ENCODE peak calls at places on chromosomes 13 and 19, in six cellular contexts. One of them, this sample, is unnamed.

GRCh38 chr13:110327036-110327790 is 20.1 kb downstream of the COL4A2 start:
- DNase-seq in H1: no peak
- DNase-seq in IMR-90: no peak
- DNase-seq in neuronal stem cell: no peak
- DNase-seq in mesendoderm: peak; percentile 75
- DNase-seq in trophoblast cell: no peak
- DNase-seq in this sample: no peak

GRCh38 chr19:1214862-1215731 is 9.5 kb downstream of the STK11 start:
- DNase-seq in H1: no peak
- DNase-seq in IMR-90: no peak
- DNase-seq in neuronal stem cell: no peak
- DNase-seq in mesendoderm: no peak
- DNase-seq in trophoblast cell: peak; percentile 69
- DNase-seq in this sample: no peak

GRCh38 chr13:63979951-63980350 is 2564.3 kb upstream of the PCDH20 start:
- DNase-seq in H1: no peak
- DNase-seq in IMR-90: no peak
- DNase-seq in neuronal stem cell: no peak
- DNase-seq in mesendoderm: no peak
- DNase-seq in trophoblast cell: no peak
- DNase-seq in this sample: no peak

GRCh38 chr19:48512504-48513288 is 1.1 kb upstream of the LMTK3 start:
- DNase-seq in H1: no peak
- DNase-seq in IMR-90: no peak
- DNase-seq in neuronal stem cell: no peak
- DNase-seq in mesendoderm: no peak
- DNase-seq in trophoblast cell: no peak
- DNase-seq in this sample: no peak

GRCh38 chr19:45442927-45443461 is 19.3 kb upstream of the ERCC1 start:
- DNase-seq in H1: no peak
- DNase-seq in IMR-90: peak; percentile 59
- DNase-seq in neuronal stem cell: no peak
- DNase-seq in mesendoderm: peak; percentile 97
- DNase-seq in trophoblast cell: peak; percentile 99
- DNase-seq in this sample: peak; percentile 83

GRCh38 chr19:9871626-9872338 is 36.7 kb downstream of the PIN1 start:
- DNase-seq in H1: no peak
- DNase-seq in IMR-90: no peak
- DNase-seq in neuronal stem cell: no peak
- DNase-seq in mesendoderm: no peak
- DNase-seq in trophoblast cell: no peak
- DNase-seq in this sample: no peak

GRCh38 chr13:50170447-50171037 is 155.3 kb downstream of the KCNRG start:
- DNase-seq in H1: no peak
- DNase-seq in IMR-90: peak; percentile 21
- DNase-seq in neuronal stem cell: no peak
- DNase-seq in mesendoderm: no peak
- DNase-seq in trophoblast cell: no peak
- DNase-seq in this sample: no peak

GRCh38 chr13:76692326-76692725 is 193.9 kb downstream of the KCTD12 start:
- DNase-seq in H1: no peak
- DNase-seq in IMR-90: no peak
- DNase-seq in neuronal stem cell: no peak
- DNase-seq in mesendoderm: no peak
- DNase-seq in trophoblast cell: no peak
- DNase-seq in this sample: no peak

GRCh38 chr13:101596803-101597202 is 144.3 kb downstream of the ITGBL1 start:
- DNase-seq in H1: no peak
- DNase-seq in IMR-90: no peak
- DNase-seq in neuronal stem cell: no peak
- DNase-seq in mesendoderm: no peak
- DNase-seq in trophoblast cell: no peak
- DNase-seq in this sample: no peak

GRCh38 chr13:24459234-24459633 is 53.3 kb downstream of the PARP4 start:
- DNase-seq in H1: no peak
- DNase-seq in IMR-90: peak; percentile 90
- DNase-seq in neuronal stem cell: no peak
- DNase-seq in mesendoderm: no peak
- DNase-seq in trophoblast cell: no peak
- DNase-seq in this sample: peak; percentile 61

GRCh38 chr13:32938907-32939306 is 77.3 kb upstream of the KL start:
- DNase-seq in H1: no peak
- DNase-seq in IMR-90: peak; percentile 61
- DNase-seq in neuronal stem cell: no peak
- DNase-seq in mesendoderm: peak; percentile 9
- DNase-seq in trophoblast cell: peak; percentile 11
- DNase-seq in this sample: peak; percentile 55

GRCh38 chr19:33257828-33258227 is 32.2 kb upstream of the SLC7A10 start:
- DNase-seq in H1: no peak
- DNase-seq in IMR-90: no peak
- DNase-seq in neuronal stem cell: no peak
- DNase-seq in mesendoderm: no peak
- DNase-seq in trophoblast cell: no peak
- DNase-seq in this sample: no peak

GRCh38 chr19:49848938-49849337 is 2.0 kb upstream of the PTOV1 start:
- DNase-seq in H1: no peak
- DNase-seq in IMR-90: no peak
- DNase-seq in neuronal stem cell: no peak
- DNase-seq in mesendoderm: no peak
- DNase-seq in trophoblast cell: no peak
- DNase-seq in this sample: no peak

GRCh38 chr19:49850221-49850486 is 805 bp upstream of the PTOV1 start:
- DNase-seq in H1: no peak
- DNase-seq in IMR-90: no peak
- DNase-seq in neuronal stem cell: no peak
- DNase-seq in mesendoderm: no peak
- DNase-seq in trophoblast cell: no peak
- DNase-seq in this sample: no peak

GRCh38 chr19:49847731-49848696 is 2.9 kb upstream of the PTOV1 start:
- DNase-seq in H1: no peak
- DNase-seq in IMR-90: peak; percentile 91
- DNase-seq in neuronal stem cell: no peak
- DNase-seq in mesendoderm: no peak
- DNase-seq in trophoblast cell: no peak
- DNase-seq in this sample: peak; percentile 94

GRCh38 chr19:49850487-49851342 is at the start of gene PTOV1:
- DNase-seq in H1: peak; percentile 51
- DNase-seq in IMR-90: peak; percentile 91
- DNase-seq in neuronal stem cell: peak; percentile 92
- DNase-seq in mesendoderm: peak; percentile 96
- DNase-seq in trophoblast cell: peak; percentile 93
- DNase-seq in this sample: peak; percentile 94

DNA sequence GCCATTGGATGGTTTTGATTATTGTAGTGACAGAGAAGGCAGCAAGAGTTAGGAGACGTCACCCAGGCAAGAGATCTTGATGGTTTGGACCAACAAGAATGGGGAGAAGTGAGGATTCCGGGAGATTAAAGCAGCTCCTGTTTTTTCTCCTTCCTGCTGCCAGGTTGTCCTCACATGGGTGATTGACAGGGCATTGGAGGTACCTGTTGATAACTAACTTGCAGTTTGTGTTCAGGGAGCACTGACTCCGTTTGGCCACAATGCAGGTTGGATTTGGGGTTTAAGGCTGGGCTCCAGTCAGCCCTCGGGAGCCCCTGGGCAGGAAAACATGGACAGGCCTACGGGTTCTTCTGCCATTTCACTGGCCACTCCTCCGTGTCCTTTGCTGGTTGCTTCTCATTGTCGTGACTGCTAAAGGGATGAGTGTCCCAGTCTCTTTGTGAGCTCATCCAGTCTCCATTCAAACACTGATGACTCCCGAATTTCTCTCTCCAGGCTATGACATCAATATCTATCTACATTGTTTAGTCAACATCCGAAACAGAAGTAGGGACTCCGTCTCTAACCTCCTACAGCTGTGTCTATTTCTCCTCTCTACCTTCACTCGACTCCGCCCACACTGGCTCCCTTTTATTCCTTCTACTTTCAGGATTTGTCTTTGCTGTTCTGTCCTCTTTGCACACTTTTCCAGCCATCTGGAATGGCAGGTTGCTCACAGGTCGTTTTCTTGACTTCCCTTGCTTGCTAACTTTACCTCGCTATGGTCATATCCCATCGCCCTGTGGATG is 1.3 kb upstream of the PTOV1 start:
- DNase-seq in H1: no peak
- DNase-seq in IMR-90: no peak
- DNase-seq in neuronal stem cell: no peak
- DNase-seq in mesendoderm: no peak
- DNase-seq in trophoblast cell: no peak
- DNase-seq in this sample: no peak
- H3K4me3 ChIP-seq in H1: peak overlapping the region; percentile 77
- H3K4me3 ChIP-seq in IMR-90: no peak overlapping the region
- H3K4me3 ChIP-seq in neuronal stem cell: no peak overlapping the region
- H3K4me3 ChIP-seq in mesendoderm: peak overlapping the region; percentile 61
- H3K4me3 ChIP-seq in trophoblast cell: peak overlapping the region; percentile 42
- H3K4me3 ChIP-seq in this sample: no peak overlapping the region

GRCh38 chr19:2613507-2614295 is 88.8 kb downstream of the GNG7 start:
- DNase-seq in H1: no peak
- DNase-seq in IMR-90: peak; percentile 12
- DNase-seq in neuronal stem cell: no peak
- DNase-seq in mesendoderm: peak; percentile 73
- DNase-seq in trophoblast cell: no peak
- DNase-seq in this sample: peak; percentile 45
- H3K27ac ChIP-seq in H1: no peak overlapping the region
- H3K27ac ChIP-seq in IMR-90: no peak overlapping the region
- H3K27ac ChIP-seq in neuronal stem cell: no peak overlapping the region
- H3K27ac ChIP-seq in mesendoderm: no peak overlapping the region
- H3K27ac ChIP-seq in trophoblast cell: peak overlapping the region; percentile 64
- H3K27ac ChIP-seq in this sample: no peak overlapping the region

GRCh38 chr19:13846533-13847032 is 30.4 kb upstream of the NANOS3 start:
- DNase-seq in H1: no peak
- DNase-seq in IMR-90: peak; percentile 93
- DNase-seq in neuronal stem cell: no peak
- DNase-seq in mesendoderm: peak; percentile 99
- DNase-seq in trophoblast cell: peak; percentile 97
- DNase-seq in this sample: peak; percentile 99

GRCh38 chr19:13848811-13849241 is 28.1 kb upstream of the NANOS3 start:
- DNase-seq in H1: no peak
- DNase-seq in IMR-90: no peak
- DNase-seq in neuronal stem cell: no peak
- DNase-seq in mesendoderm: peak; percentile 72
- DNase-seq in trophoblast cell: peak; percentile 28
- DNase-seq in this sample: peak; percentile 66

GRCh38 chr19:13849277-13849676 is 27.7 kb upstream of the NANOS3 start:
- DNase-seq in H1: no peak
- DNase-seq in IMR-90: no peak
- DNase-seq in neuronal stem cell: no peak
- DNase-seq in mesendoderm: no peak
- DNase-seq in trophoblast cell: no peak
- DNase-seq in this sample: no peak

GRCh38 chr19:13847033-13847899 is 29.7 kb upstream of the NANOS3 start:
- DNase-seq in H1: no peak
- DNase-seq in IMR-90: peak; percentile 91
- DNase-seq in neuronal stem cell: peak; percentile 95
- DNase-seq in mesendoderm: peak; percentile 97
- DNase-seq in trophoblast cell: peak; percentile 95
- DNase-seq in this sample: peak; percentile 97

GRCh38 chr19:13847900-13848677 is 28.8 kb upstream of the NANOS3 start:
- DNase-seq in H1: no peak
- DNase-seq in IMR-90: no peak
- DNase-seq in neuronal stem cell: no peak
- DNase-seq in mesendoderm: no peak
- DNase-seq in trophoblast cell: no peak
- DNase-seq in this sample: no peak
- H2BK120ac ChIP-seq in H1: no peak overlapping the region
- H2BK120ac ChIP-seq in IMR-90: peak overlapping the region; percentile 99
- H2BK120ac ChIP-seq in neuronal stem cell: peak overlapping the region; percentile 99
- H2BK120ac ChIP-seq in mesendoderm: no peak overlapping the region
- H2BK120ac ChIP-seq in trophoblast cell: peak overlapping the region; percentile 100
- H2BK120ac ChIP-seq in this sample: peak overlapping the region; percentile 91

GRCh38 chr19:7636691-7637373 is at the start of gene STXBP2:
- DNase-seq in H1: peak; percentile 64
- DNase-seq in IMR-90: no peak
- DNase-seq in neuronal stem cell: peak; percentile 46
- DNase-seq in mesendoderm: peak; percentile 89
- DNase-seq in trophoblast cell: peak; percentile 79
- DNase-seq in this sample: peak; percentile 39
- H3K4me3 ChIP-seq in H1: peak within 1 kb of the TSS; percentile 88
- H3K4me3 ChIP-seq in IMR-90: peak within 1 kb of the TSS; percentile 46
- H3K4me3 ChIP-seq in neuronal stem cell: peak within 1 kb of the TSS; percentile 68
- H3K4me3 ChIP-seq in mesendoderm: peak within 1 kb of the TSS; percentile 21
- H3K4me3 ChIP-seq in trophoblast cell: peak within 1 kb of the TSS; percentile 84
- H3K4me3 ChIP-seq in this sample: peak within 1 kb of the TSS; percentile 72

GRCh38 chr13:77752512-77753069 is 55.1 kb downstream of the SLAIN1 start:
- DNase-seq in H1: no peak
- DNase-seq in IMR-90: no peak
- DNase-seq in neuronal stem cell: no peak
- DNase-seq in mesendoderm: no peak
- DNase-seq in trophoblast cell: peak; percentile 4
- DNase-seq in this sample: no peak

GRCh38 chr13:77749481-77749880 is 52.0 kb downstream of the SLAIN1 start:
- DNase-seq in H1: no peak
- DNase-seq in IMR-90: no peak
- DNase-seq in neuronal stem cell: peak; percentile 4
- DNase-seq in mesendoderm: no peak
- DNase-seq in trophoblast cell: no peak
- DNase-seq in this sample: no peak

GRCh38 chr13:77751513-77752456 is 54.3 kb downstream of the SLAIN1 start:
- DNase-seq in H1: no peak
- DNase-seq in IMR-90: peak; percentile 37
- DNase-seq in neuronal stem cell: peak; percentile 42
- DNase-seq in mesendoderm: peak; percentile 71
- DNase-seq in trophoblast cell: peak; percentile 13
- DNase-seq in this sample: peak; percentile 56
- H3K27ac ChIP-seq in H1: no peak overlapping the region
- H3K27ac ChIP-seq in IMR-90: no peak overlapping the region
- H3K27ac ChIP-seq in neuronal stem cell: peak overlapping the region; percentile 69
- H3K27ac ChIP-seq in mesendoderm: no peak overlapping the region
- H3K27ac ChIP-seq in trophoblast cell: no peak overlapping the region
- H3K27ac ChIP-seq in this sample: no peak overlapping the region

GRCh38 chr13:19810996-19811881 is 28.5 kb upstream of the PSPC1 start:
- DNase-seq in H1: no peak
- DNase-seq in IMR-90: peak; percentile 22
- DNase-seq in neuronal stem cell: no peak
- DNase-seq in mesendoderm: peak; percentile 3
- DNase-seq in trophoblast cell: peak; percentile 49
- DNase-seq in this sample: no peak
- H2BK120ac ChIP-seq in H1: no peak overlapping the region
- H2BK120ac ChIP-seq in IMR-90: no peak overlapping the region
- H2BK120ac ChIP-seq in neuronal stem cell: no peak overlapping the region
- H2BK120ac ChIP-seq in mesendoderm: no peak overlapping the region
- H2BK120ac ChIP-seq in trophoblast cell: no peak overlapping the region
- H2BK120ac ChIP-seq in this sample: no peak overlapping the region

GRCh38 chr19:12289790-12290065 is 5.0 kb downstream of the ZNF44 start:
- DNase-seq in H1: no peak
- DNase-seq in IMR-90: no peak
- DNase-seq in neuronal stem cell: no peak
- DNase-seq in mesendoderm: no peak
- DNase-seq in trophoblast cell: no peak
- DNase-seq in this sample: no peak

GRCh38 chr19:12284631-12285030 is 10.1 kb downstream of the ZNF44 start:
- DNase-seq in H1: no peak
- DNase-seq in IMR-90: no peak
- DNase-seq in neuronal stem cell: no peak
- DNase-seq in mesendoderm: no peak
- DNase-seq in trophoblast cell: no peak
- DNase-seq in this sample: no peak

GRCh38 chr19:12278713-12279112 is 16.0 kb downstream of the ZNF44 start:
- DNase-seq in H1: no peak
- DNase-seq in IMR-90: no peak
- DNase-seq in neuronal stem cell: no peak
- DNase-seq in mesendoderm: no peak
- DNase-seq in trophoblast cell: no peak
- DNase-seq in this sample: no peak

GRCh38 chr19:12284226-12284625 is 10.5 kb downstream of the ZNF44 start:
- DNase-seq in H1: no peak
- DNase-seq in IMR-90: no peak
- DNase-seq in neuronal stem cell: no peak
- DNase-seq in mesendoderm: no peak
- DNase-seq in trophoblast cell: no peak
- DNase-seq in this sample: no peak
- H3K4me3 ChIP-seq in H1: no peak overlapping the region
- H3K4me3 ChIP-seq in IMR-90: no peak overlapping the region
- H3K4me3 ChIP-seq in neuronal stem cell: no peak overlapping the region
- H3K4me3 ChIP-seq in mesendoderm: no peak overlapping the region
- H3K4me3 ChIP-seq in trophoblast cell: no peak overlapping the region
- H3K4me3 ChIP-seq in this sample: no peak overlapping the region

This sample was measured in mesenchymal stem cell.